ENCODE peak calls at places on chromosomes 11 and 22, in eight cellular contexts. Z is Panc1, M is right cardiac atrium, L is breast epithelium, T is cardiac muscle cell, V is GM23338, S is WERI-Rb-1, C is ovary. Y is an unnamed sample. For H3K27me3, the result is how much of the 10 kb centered on the place peaks cover.

GRCh38 chr22:37639070-37639760 is at the start of gene SH3BP1:
- DNase-seq in Z (no peak), M (peak), L (no peak), T (peak), V (peak), S (peak), C (peak), Y (peak)

GRCh38 chr11:48066881-48067800 is 86.8 kb downstream of the PTPRJ start:
- DNase-seq in Z (no peak), M (no peak), L (no peak), T (no peak), V (no peak), S (no peak), C (no peak), Y (no peak)

GRCh38 chr11:58674609-58675008 is 52.1 kb downstream of the CNTF start:
- DNase-seq in Z (no peak), M (peak), L (no peak), T (no peak), V (no peak), S (no peak), C (no peak), Y (no peak)

GRCh38 chr11:15146271-15147003 is 31.7 kb downstream of the INSC start:
- DNase-seq in Z (no peak), M (no peak), L (no peak), T (no peak), V (no peak), S (no peak), C (no peak), Y (no peak)

GRCh38 chr11:92962444-92962843 is 7.0 kb upstream of the MTNR1B start:
- DNase-seq in Z (no peak), M (no peak), L (no peak), T (no peak), V (no peak), S (no peak), C (no peak), Y (no peak)

GRCh38 chr11:94822080-94822479 is 53.9 kb downstream of the AMOTL1 start:
- DNase-seq in Z (no peak), M (no peak), L (no peak), T (no peak), V (no peak), S (no peak), C (no peak), Y (no peak)

GRCh38 chr11:104661901-104662300 is 236.4 kb downstream of the CASP12 start:
- DNase-seq in Z (no peak), M (no peak), L (no peak), T (no peak), V (no peak), S (no peak), C (no peak), Y (no peak)

GRCh38 chr22:44146088-44146861 is 34.5 kb upstream of the PARVG start:
- DNase-seq in Z (no peak), M (peak), L (no peak), T (no peak), V (peak), S (no peak), C (no peak), Y (no peak)

GRCh38 chr11:33828604-33829429 is 54.5 kb upstream of the FBXO3 start:
- DNase-seq in Z (no peak), M (no peak), L (no peak), T (no peak), V (peak), S (peak), C (no peak), Y (no peak)

DNA sequence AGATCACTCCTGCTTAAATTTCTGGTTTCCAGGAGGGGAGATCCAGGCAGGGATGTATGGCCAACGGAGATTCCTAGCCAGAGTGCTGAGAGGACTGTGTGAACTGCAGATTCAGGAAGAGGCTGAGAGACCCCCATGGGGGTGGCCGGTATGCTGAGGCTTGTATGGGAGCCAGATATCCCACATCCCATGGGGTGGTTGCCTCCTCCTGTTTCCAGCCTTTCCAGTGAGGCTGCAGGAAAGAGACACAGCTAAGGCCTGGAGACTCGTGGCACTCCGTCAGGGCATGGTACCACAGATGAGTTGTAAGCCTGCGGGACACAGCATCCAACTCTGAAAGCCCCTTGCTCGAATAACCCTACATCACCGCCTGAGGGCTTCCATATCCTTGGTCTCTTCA is 1.4 kb upstream of the MYOD1 start:
- DNase-seq in Z (no peak), M (no peak), L (no peak), T (no peak), V (no peak), S (no peak), C (no peak), Y (no peak)
- H3K27me3 ChIP-seq in Z (under half), M (under half), L (half or more), T (half or more), V (half or more), S (under half), C (under half), Y (under half)

GRCh38 chr11:90646266-90646665 is 423.4 kb upstream of the CHORDC1 start:
- DNase-seq in Z (no peak), M (no peak), L (no peak), T (no peak), V (no peak), S (no peak), C (no peak), Y (no peak)

GRCh38 chr11:90650124-90650523 is 427.3 kb upstream of the CHORDC1 start:
- DNase-seq in Z (no peak), M (no peak), L (no peak), T (no peak), V (no peak), S (no peak), C (no peak), Y (no peak)

DNA sequence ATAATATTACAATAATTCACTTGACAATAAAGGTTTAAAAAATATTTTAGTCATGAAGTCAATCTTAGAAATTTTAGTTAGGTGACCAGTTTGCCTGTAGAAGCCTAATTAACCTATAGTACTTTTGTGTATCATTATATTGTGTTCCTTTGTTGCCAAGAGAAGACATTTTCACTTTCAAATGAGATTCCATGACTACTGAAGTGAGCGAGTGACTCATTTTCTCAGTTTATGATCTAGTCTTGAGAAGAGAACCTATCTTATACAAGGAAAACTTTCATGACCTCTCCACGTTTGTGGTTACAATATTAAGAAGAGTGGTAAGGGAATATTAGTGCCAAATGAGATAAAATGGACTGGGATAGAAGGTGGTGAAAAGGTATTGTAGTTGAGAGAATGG is 423.9 kb upstream of the CHORDC1 start:
- DNase-seq in Z (no peak), M (no peak), L (no peak), T (no peak), V (no peak), S (no peak), C (no peak), Y (no peak)
- H3K27ac ChIP-seq in Z (no peak), M (no peak), L (no peak), T (no peak), V (no peak), S (no peak), C (no peak), Y (no peak)

GRCh38 chr11:44979536-44980399 is 29.1 kb upstream of the TP53I11 start:
- DNase-seq in Z (peak), M (no peak), L (peak), T (no peak), V (peak), S (no peak), C (no peak), Y (no peak)

GRCh38 chr11:44978961-44979331 is 28.3 kb upstream of the TP53I11 start:
- DNase-seq in Z (peak), M (no peak), L (peak), T (no peak), V (no peak), S (no peak), C (no peak), Y (no peak)

GRCh38 chr11:44976576-44976975 is 25.9 kb upstream of the TP53I11 start:
- DNase-seq in Z (no peak), M (no peak), L (no peak), T (no peak), V (no peak), S (no peak), C (no peak), Y (no peak)

GRCh38 chr11:44978279-44978960 is 27.7 kb upstream of the TP53I11 start:
- DNase-seq in Z (no peak), M (no peak), L (no peak), T (peak), V (no peak), S (no peak), C (no peak), Y (no peak)

GRCh38 chr11:44977493-44977984 is 26.9 kb upstream of the TP53I11 start:
- DNase-seq in Z (no peak), M (no peak), L (no peak), T (peak), V (peak), S (peak), C (no peak), Y (no peak)
- H3K4me3 ChIP-seq in Z (no peak), M (no peak), L (no peak), T (no peak), V (no peak), S (peak), C (no peak), Y (no peak)

DNA sequence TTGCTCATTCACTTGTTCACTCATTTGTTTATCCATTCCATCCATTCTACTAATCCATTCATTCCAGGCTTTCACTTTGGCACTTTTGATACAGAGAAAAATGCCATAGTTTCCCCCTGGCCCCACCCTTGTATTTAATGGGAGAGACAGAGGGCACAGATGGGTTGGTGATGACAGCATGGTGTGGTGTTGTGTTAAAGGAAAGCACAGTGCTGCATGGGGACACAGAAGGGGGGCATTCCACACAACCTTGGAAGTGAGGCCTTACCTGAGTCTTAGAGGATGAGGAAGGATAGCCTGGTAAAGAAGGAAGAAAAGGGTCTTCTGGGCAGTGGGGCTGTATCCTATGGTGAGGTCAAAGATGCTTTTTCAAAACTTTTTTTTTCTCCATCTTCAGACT is 248.5 kb upstream of the C11orf87 start:
- DNase-seq in Z (no peak), M (no peak), L (no peak), T (no peak), V (no peak), S (no peak), C (no peak), Y (no peak)
- H3K27me3 ChIP-seq in Z (under half), M (under half), L (under half), T (under half), V (under half), S (under half), C (under half), Y (under half)

GRCh38 chr22:39151329-39151975 is 1.0 kb downstream of the CBX7 start:
- DNase-seq in Z (no peak), M (no peak), L (no peak), T (no peak), V (no peak), S (no peak), C (peak), Y (no peak)
- H3K27ac ChIP-seq in Z (peak), M (peak), L (peak), T (no peak), V (no peak), S (no peak), C (peak), Y (peak)

GRCh38 chr11:75369846-75370245 is 18.4 kb upstream of the ARRB1 start:
- DNase-seq in Z (no peak), M (peak), L (no peak), T (no peak), V (no peak), S (no peak), C (no peak), Y (no peak)

GRCh38 chr11:75374646-75375045 is 23.2 kb upstream of the ARRB1 start:
- DNase-seq in Z (no peak), M (no peak), L (no peak), T (no peak), V (no peak), S (no peak), C (no peak), Y (no peak)

GRCh38 chr11:75375626-75376025 is 23.7 kb upstream of the RPS3 start:
- DNase-seq in Z (no peak), M (no peak), L (no peak), T (no peak), V (no peak), S (no peak), C (no peak), Y (no peak)

GRCh38 chr11:75376175-75376574 is 23.1 kb upstream of the RPS3 start:
- DNase-seq in Z (no peak), M (no peak), L (no peak), T (no peak), V (peak), S (peak), C (no peak), Y (no peak)

DNA sequence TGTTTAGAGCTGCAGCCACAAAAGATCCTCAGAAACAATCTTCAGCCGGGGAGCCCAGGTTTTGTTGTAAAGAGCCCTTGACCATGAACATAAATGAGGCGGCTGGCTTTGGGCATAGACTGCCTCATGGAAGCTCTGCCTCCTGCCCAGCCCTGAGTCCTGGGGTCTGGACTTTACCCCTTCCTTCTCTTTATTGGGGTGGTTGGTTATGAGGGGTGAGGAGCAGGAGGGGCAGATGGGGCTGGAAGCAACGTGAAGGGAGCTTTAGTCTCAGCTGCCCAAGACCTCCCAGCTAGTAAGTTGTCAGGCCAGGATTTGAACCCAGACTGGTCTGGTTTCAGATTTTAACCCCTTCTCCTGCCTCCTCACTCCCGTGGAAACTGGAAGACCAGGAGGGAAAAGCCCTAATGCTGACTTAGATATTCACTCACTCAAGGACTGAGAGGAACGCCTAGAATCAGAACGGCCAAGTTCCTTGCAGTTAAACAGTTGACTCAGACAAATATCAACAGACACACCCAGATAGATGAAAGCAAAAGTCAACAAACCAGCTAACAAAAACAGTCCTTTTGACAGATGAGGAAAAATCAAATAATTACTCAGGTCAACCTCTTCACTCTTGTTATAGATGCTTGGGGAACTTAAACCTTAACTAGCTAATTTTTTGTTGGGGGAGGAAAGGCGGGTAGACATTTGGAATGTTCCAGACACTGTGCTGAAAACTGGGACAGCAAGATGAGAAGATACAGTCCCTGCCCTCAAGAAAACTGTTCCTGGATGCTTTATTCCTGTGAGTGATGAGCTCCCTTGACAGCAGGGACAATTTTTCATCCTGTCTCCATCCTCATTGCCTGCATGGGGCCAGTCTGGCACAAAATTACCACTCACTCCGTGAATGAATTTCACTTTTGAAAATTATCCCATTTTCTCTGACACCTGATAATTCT is 20.7 kb upstream of the ARRB1 start:
- DNase-seq in Z (peak), M (no peak), L (no peak), T (peak), V (no peak), S (no peak), C (no peak), Y (no peak)
- H3K4me3 ChIP-seq in Z (no peak), M (no peak), L (no peak), T (no peak), V (no peak), S (no peak), C (no peak), Y (no peak)

GRCh38 chr11:12770966-12771597 is 96.9 kb downstream of the TEAD1 start:
- DNase-seq in Z (no peak), M (no peak), L (no peak), T (no peak), V (no peak), S (no peak), C (no peak), Y (no peak)
- H3K27me3 ChIP-seq in Z (under half), M (under half), L (under half), T (under half), V (under half), S (under half), C (under half), Y (under half)

DNA sequence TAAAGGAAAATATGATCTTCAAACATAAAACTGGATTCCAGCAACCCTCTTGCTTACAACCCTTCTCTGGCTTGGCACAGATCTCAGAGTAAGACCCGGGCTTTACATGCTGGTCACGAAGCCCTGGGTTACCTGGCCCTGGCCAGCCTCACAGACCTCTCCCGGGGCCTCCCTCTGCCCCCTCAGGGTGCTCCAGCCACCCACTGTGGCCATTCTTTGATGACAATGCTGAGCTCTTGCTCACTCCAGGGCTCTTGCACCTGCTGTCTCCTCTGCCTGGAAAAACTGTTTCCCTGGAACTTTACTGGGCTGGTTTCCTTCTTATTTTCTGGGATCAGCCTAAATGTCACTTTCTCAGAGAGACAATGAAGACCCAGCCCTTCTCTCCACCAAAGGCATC is 43.9 kb downstream of the C11orf96 start:
- DNase-seq in Z (no peak), M (no peak), L (no peak), T (no peak), V (no peak), S (no peak), C (no peak), Y (no peak)
- H3K27ac ChIP-seq in Z (no peak), M (no peak), L (peak), T (no peak), V (no peak), S (no peak), C (peak), Y (no peak)

DNA sequence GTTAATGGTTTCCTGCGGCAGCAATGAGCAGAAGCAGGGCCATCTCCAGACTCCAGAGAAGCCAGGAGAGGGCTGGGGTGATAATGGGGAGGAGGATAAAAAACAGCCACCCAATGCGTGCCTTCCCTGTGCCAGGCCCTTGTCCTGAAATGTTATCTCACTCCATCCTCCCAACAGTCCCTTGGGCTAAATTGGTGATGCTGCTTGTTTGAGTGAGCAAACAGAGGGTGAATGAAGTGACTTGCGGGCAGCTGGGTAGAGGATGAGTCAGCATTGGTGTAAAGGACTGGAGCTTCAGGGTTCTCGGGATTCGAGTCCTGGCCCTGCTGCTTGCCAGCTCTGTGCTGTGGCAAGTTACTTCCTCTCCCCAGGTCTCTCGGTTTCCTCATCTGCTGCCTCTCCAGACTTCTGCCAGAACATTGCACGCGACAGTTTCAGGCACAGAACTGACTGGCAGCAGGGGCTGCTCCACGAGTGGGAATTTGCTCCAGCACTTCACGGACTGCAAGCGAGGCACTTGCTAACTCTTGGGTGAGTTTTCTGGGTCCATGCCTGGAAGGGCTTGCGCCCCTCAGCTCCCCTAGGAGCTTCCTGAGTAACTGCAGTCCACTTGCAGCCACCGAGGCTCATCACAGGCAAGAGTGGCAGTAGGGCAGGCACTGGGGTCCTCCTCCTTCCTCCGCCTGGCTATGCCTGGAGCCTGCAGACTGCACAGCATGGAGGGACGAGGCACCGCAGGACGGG is at the start of gene P2RY6:
- DNase-seq in Z (no peak), M (no peak), L (no peak), T (peak), V (peak), S (no peak), C (no peak), Y (no peak)
- H3K4me3 ChIP-seq in Z (no peak), M (no peak), L (peak), T (no peak), V (no peak), S (no peak), C (no peak), Y (no peak)